ENCODE peak calls at places on chromosomes 3 and 15, in seven cellular contexts. J is psoas muscle, Y is substantia nigra, O is left ventricle myocardium inferior, G is AG04450, U is tibial nerve, M is neural progenitor cell. C is an unnamed sample.

GRCh38 chr3:9884555-9885165 is 4.6 kb upstream of the CIDEC start:
- DNase-seq in J (no peak), Y (no peak), O (no peak), G (no peak), U (no peak), M (no peak), C (no peak)

GRCh38 chr15:39213385-39213840 is 367.5 kb upstream of the THBS1 start:
- DNase-seq in J (no peak), Y (peak; percentile 47), O (peak; percentile 29), G (peak; percentile 95), U (no peak), M (peak; percentile 92), C (peak; percentile 94)

GRCh38 chr3:134179508-134179907 is 71.2 kb downstream of the RYK start:
- DNase-seq in J (no peak), Y (no peak), O (no peak), G (no peak), U (no peak), M (no peak), C (no peak)

GRCh38 chr3:77142636-77143035 is 102.7 kb downstream of the ROBO2 start:
- DNase-seq in J (no peak), Y (no peak), O (no peak), G (no peak), U (no peak), M (no peak), C (no peak)

GRCh38 chr15:39125904-39126303 is 455.0 kb upstream of the THBS1 start:
- DNase-seq in J (no peak), Y (no peak), O (no peak), G (no peak), U (no peak), M (peak; percentile 63), C (peak; percentile 53)

GRCh38 chr3:146065573-146066006 is 95.4 kb downstream of the PLOD2 start:
- DNase-seq in J (no peak), Y (no peak), O (no peak), G (peak; percentile 48), U (no peak), M (peak; percentile 61), C (no peak)

GRCh38 chr3:53833650-53834049 is 12.6 kb downstream of the CHDH start:
- DNase-seq in J (no peak), Y (no peak), O (no peak), G (no peak), U (no peak), M (no peak), C (no peak)

GRCh38 chr3:37729119-37729518 is 132.6 kb upstream of the CTDSPL start:
- DNase-seq in J (no peak), Y (no peak), O (no peak), G (no peak), U (no peak), M (no peak), C (peak; percentile 10)

GRCh38 chr3:165532851-165533250 is 304.4 kb downstream of the BCHE start:
- DNase-seq in J (no peak), Y (no peak), O (no peak), G (no peak), U (no peak), M (no peak), C (no peak)

GRCh38 chr15:85920926-85921325 is 126.2 kb upstream of the KLHL25 start:
- DNase-seq in J (no peak), Y (no peak), O (no peak), G (no peak), U (no peak), M (peak; percentile 61), C (no peak)

GRCh38 chr15:90599116-90599515 is 69.4 kb downstream of the CRTC3 start:
- DNase-seq in J (no peak), Y (no peak), O (no peak), G (no peak), U (no peak), M (no peak), C (no peak)

GRCh38 chr15:92663250-92663951 is 7.8 kb upstream of the FAM174B start:
- DNase-seq in J (no peak), Y (no peak), O (no peak), G (no peak), U (no peak), M (no peak), C (no peak)

GRCh38 chr15:69390575-69390974 is 23.6 kb upstream of the KIF23 start:
- DNase-seq in J (no peak), Y (no peak), O (no peak), G (no peak), U (no peak), M (no peak), C (no peak)

GRCh38 chr3:130759692-130760338 is 13.2 kb upstream of the PIK3R4 start:
- DNase-seq in J (peak; percentile 53), Y (peak; percentile 9), O (no peak), G (peak; percentile 15), U (no peak), M (peak; percentile 66), C (peak; percentile 39)

GRCh38 chr3:20462226-20462625 is 276.2 kb upstream of the SGO1 start:
- DNase-seq in J (no peak), Y (no peak), O (no peak), G (no peak), U (no peak), M (no peak), C (no peak)

GRCh38 chr3:30894521-30895289 is at the start of gene GADL1:
- DNase-seq in J (peak; percentile 78), Y (no peak), O (peak; percentile 24), G (no peak), U (no peak), M (peak; percentile 77), C (peak; percentile 54)

GRCh38 chr3:30611613-30612421 is 5.4 kb downstream of the TGFBR2 start:
- DNase-seq in J (no peak), Y (no peak), O (no peak), G (no peak), U (no peak), M (no peak), C (no peak)

GRCh38 chr15:70741107-70741511 is 22.2 kb downstream of the UACA start:
- DNase-seq in J (peak; percentile 74), Y (no peak), O (peak; percentile 62), G (peak; percentile 58), U (peak; percentile 39), M (no peak), C (no peak)

GRCh38 chr3:108014943-108015342 is 75.9 kb downstream of the CD47 start:
- DNase-seq in J (no peak), Y (no peak), O (no peak), G (no peak), U (no peak), M (no peak), C (no peak)

GRCh38 chr3:108012304-108012703 is 78.5 kb downstream of the CD47 start:
- DNase-seq in J (no peak), Y (no peak), O (no peak), G (no peak), U (no peak), M (no peak), C (no peak)

GRCh38 chr3:108011616-108012015 is 79.2 kb downstream of the CD47 start:
- DNase-seq in J (no peak), Y (no peak), O (no peak), G (no peak), U (no peak), M (no peak), C (no peak)

GRCh38 chr3:108017587-108017986 is 73.2 kb downstream of the CD47 start:
- DNase-seq in J (no peak), Y (no peak), O (no peak), G (no peak), U (no peak), M (no peak), C (no peak)

DNA sequence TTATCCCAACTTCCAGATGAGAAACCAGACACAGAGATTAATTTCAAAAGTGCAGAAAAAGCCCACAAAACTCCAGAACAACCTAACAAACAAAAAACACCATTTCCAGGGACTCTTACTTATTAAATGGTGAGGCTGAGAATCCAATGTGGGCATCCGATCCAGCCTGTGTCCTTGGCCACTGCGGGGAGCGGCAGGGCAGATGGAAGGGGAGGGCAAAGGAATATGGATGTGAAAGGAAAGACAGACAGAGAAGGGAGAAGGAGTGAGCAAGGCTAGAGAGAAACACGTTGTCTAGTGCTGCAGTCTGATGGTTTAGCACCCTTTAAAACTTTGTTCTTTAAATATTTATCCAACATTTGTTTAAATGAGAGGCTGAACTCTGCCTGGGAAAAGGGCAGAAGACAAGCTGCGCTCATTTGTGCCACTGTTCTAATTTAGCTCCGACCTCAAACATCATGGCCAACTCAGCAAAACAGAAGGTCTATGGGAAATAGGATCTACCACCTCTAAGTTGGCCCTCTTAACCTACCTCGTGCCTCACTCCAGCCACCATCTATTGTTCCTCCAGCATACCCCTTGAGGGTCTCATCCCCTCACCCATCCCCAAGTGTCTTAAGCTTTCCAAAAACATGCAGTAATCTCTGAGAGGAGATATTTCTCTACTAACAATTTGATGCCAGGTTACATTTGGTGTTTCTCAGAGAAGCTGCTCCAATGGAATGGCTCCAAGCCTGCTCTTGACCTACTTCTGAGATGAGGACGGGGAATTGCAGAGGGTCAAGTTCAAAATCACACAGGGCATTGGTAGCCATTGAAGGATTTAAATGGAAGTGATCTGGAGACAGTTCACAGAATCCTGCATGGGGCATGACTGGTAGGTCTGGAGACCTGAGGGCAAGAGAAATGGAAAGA is 77.4 kb downstream of the CD47 start:
- DNase-seq in J (no peak), Y (no peak), O (no peak), G (no peak), U (no peak), M (no peak), C (no peak)
- H3K27ac ChIP-seq in J (no peak overlapping the region), Y (no peak overlapping the region), O (no peak overlapping the region), G (no peak overlapping the region), U (no peak overlapping the region), M (no peak overlapping the region), C (no peak overlapping the region)

DNA sequence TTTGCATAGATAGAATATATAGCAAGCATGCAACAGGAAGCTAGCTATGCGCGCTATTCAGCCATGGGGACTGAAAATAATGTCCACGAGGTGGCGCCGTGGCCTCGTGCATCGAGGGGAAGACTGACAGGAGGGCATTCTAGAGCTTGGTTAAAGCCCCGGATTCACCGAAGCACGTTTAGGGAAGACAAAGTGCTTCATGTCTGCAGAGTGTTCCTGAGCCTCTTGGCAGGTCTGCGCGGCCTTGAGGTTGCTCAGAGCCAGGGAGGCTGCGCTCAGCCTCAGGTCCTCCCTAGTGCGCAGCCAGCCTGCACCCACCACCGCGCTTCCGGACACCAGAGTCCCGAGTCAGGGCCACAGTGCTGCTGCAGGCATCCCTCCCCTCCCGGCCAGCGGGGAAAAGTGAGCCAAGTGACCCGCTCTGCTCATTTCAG is 24.6 kb downstream of the GABRA5 start:
- DNase-seq in J (no peak), Y (peak; percentile 56), O (peak; percentile 47), G (no peak), U (no peak), M (peak; percentile 91), C (peak; percentile 82)
- H3K27ac ChIP-seq in J (no peak overlapping the region), Y (no peak overlapping the region), O (no peak overlapping the region), G (no peak overlapping the region), U (no peak overlapping the region), M (no peak overlapping the region), C (no peak overlapping the region)

GRCh38 chr15:35705030-35705884 is 159.3 kb upstream of the DPH6 start:
- DNase-seq in J (no peak), Y (no peak), O (no peak), G (no peak), U (no peak), M (no peak), C (no peak)
- H3K27ac ChIP-seq in J (peak overlapping the region; percentile 50), Y (no peak overlapping the region), O (peak overlapping the region; percentile 90), G (no peak overlapping the region), U (peak overlapping the region; percentile 47), M (no peak overlapping the region), C (no peak overlapping the region)

DNA sequence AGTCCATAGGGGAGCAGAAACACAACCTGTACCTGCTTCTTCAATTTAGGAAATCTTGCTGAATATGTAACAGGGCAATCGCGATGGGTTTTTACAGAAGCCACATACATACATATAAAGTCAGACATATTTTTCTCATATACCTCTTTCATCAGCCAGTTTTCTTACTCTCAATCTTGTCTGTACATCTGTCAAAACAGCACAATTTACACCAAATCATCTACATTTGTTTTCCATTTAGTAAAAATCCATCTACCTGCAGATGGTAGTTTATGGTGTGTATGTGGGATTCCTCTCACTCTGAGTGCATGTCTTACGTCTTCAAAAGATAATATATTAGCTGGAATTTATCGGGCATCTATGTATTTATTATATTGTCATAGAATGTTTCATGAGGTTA is 208.7 kb downstream of the ZPLD1 start:
- DNase-seq in J (no peak), Y (no peak), O (no peak), G (no peak), U (no peak), M (no peak), C (no peak)
- H3K27ac ChIP-seq in J (no peak overlapping the region), Y (no peak overlapping the region), O (no peak overlapping the region), G (no peak overlapping the region), U (no peak overlapping the region), M (no peak overlapping the region), C (no peak overlapping the region)

C was measured in H9.